ENCODE peak calls at places on chromosome 2, in five cellular contexts. One of them, this sample, is unnamed.

GRCh38 chr2:203418271-203418670 is 90.1 kb downstream of the ABI2 start:
- DNase-seq in PC-3: no peak
- DNase-seq in upper lobe of left lung: no peak
- DNase-seq in naive thymus-derived CD4-positive, alpha-beta T cell: no peak
- DNase-seq in cardiac muscle cell: no peak
- DNase-seq in this sample: no peak

GRCh38 chr2:3805120-3805519 is 101.7 kb downstream of the DCDC2C start:
- DNase-seq in PC-3: peak; percentile 70
- DNase-seq in upper lobe of left lung: no peak
- DNase-seq in naive thymus-derived CD4-positive, alpha-beta T cell: no peak
- DNase-seq in cardiac muscle cell: peak; percentile 25
- DNase-seq in this sample: no peak

GRCh38 chr2:11710210-11710609 is 36.2 kb upstream of the LPIN1 start:
- DNase-seq in PC-3: peak; percentile 93
- DNase-seq in upper lobe of left lung: no peak
- DNase-seq in naive thymus-derived CD4-positive, alpha-beta T cell: no peak
- DNase-seq in cardiac muscle cell: no peak
- DNase-seq in this sample: no peak

GRCh38 chr2:16860627-16861026 is 195.0 kb upstream of the CYRIA start:
- DNase-seq in PC-3: no peak
- DNase-seq in upper lobe of left lung: no peak
- DNase-seq in naive thymus-derived CD4-positive, alpha-beta T cell: no peak
- DNase-seq in cardiac muscle cell: no peak
- DNase-seq in this sample: no peak

GRCh38 chr2:85758361-85759256 is 4.8 kb downstream of the ATOH8 start:
- DNase-seq in PC-3: no peak
- DNase-seq in upper lobe of left lung: peak; percentile 73
- DNase-seq in naive thymus-derived CD4-positive, alpha-beta T cell: no peak
- DNase-seq in cardiac muscle cell: no peak
- DNase-seq in this sample: no peak

GRCh38 chr2:6995406-6996117 is 78.3 kb downstream of the RNF144A start:
- DNase-seq in PC-3: no peak
- DNase-seq in upper lobe of left lung: no peak
- DNase-seq in naive thymus-derived CD4-positive, alpha-beta T cell: no peak
- DNase-seq in cardiac muscle cell: no peak
- DNase-seq in this sample: no peak

GRCh38 chr2:179455824-179456223 is 191.2 kb upstream of the SESTD1 start:
- DNase-seq in PC-3: peak; percentile 91
- DNase-seq in upper lobe of left lung: no peak
- DNase-seq in naive thymus-derived CD4-positive, alpha-beta T cell: no peak
- DNase-seq in cardiac muscle cell: no peak
- DNase-seq in this sample: no peak

GRCh38 chr2:225165052-225165451 is 122.8 kb upstream of the DOCK10 start:
- DNase-seq in PC-3: peak; percentile 54
- DNase-seq in upper lobe of left lung: no peak
- DNase-seq in naive thymus-derived CD4-positive, alpha-beta T cell: no peak
- DNase-seq in cardiac muscle cell: no peak
- DNase-seq in this sample: no peak

GRCh38 chr2:186617186-186617585 is 27.3 kb downstream of the ITGAV start:
- DNase-seq in PC-3: no peak
- DNase-seq in upper lobe of left lung: no peak
- DNase-seq in naive thymus-derived CD4-positive, alpha-beta T cell: no peak
- DNase-seq in cardiac muscle cell: no peak
- DNase-seq in this sample: no peak

GRCh38 chr2:69975853-69976462 is 14.5 kb upstream of the ASPRV1 start:
- DNase-seq in PC-3: no peak
- DNase-seq in upper lobe of left lung: no peak
- DNase-seq in naive thymus-derived CD4-positive, alpha-beta T cell: no peak
- DNase-seq in cardiac muscle cell: no peak
- DNase-seq in this sample: no peak

GRCh38 chr2:133122529-133122928 is 445.7 kb downstream of the NCKAP5 start:
- DNase-seq in PC-3: no peak
- DNase-seq in upper lobe of left lung: no peak
- DNase-seq in naive thymus-derived CD4-positive, alpha-beta T cell: no peak
- DNase-seq in cardiac muscle cell: no peak
- DNase-seq in this sample: no peak

GRCh38 chr2:17620841-17621240 is 80.3 kb downstream of the VSNL1 start:
- DNase-seq in PC-3: peak; percentile 62
- DNase-seq in upper lobe of left lung: no peak
- DNase-seq in naive thymus-derived CD4-positive, alpha-beta T cell: no peak
- DNase-seq in cardiac muscle cell: no peak
- DNase-seq in this sample: no peak

GRCh38 chr2:20346565-20347127 is 4.0 kb downstream of the PUM2 start:
- DNase-seq in PC-3: no peak
- DNase-seq in upper lobe of left lung: no peak
- DNase-seq in naive thymus-derived CD4-positive, alpha-beta T cell: no peak
- DNase-seq in cardiac muscle cell: no peak
- DNase-seq in this sample: no peak

GRCh38 chr2:237091779-237092436 is 6.2 kb downstream of the COPS8 start:
- DNase-seq in PC-3: no peak
- DNase-seq in upper lobe of left lung: no peak
- DNase-seq in naive thymus-derived CD4-positive, alpha-beta T cell: no peak
- DNase-seq in cardiac muscle cell: no peak
- DNase-seq in this sample: no peak

GRCh38 chr2:170166735-170167134 is 11.2 kb upstream of the MYO3B start:
- DNase-seq in PC-3: no peak
- DNase-seq in upper lobe of left lung: no peak
- DNase-seq in naive thymus-derived CD4-positive, alpha-beta T cell: no peak
- DNase-seq in cardiac muscle cell: no peak
- DNase-seq in this sample: no peak

GRCh38 chr2:168203762-168204693 is 43.4 kb downstream of the STK39 start:
- DNase-seq in PC-3: no peak
- DNase-seq in upper lobe of left lung: peak; percentile 9
- DNase-seq in naive thymus-derived CD4-positive, alpha-beta T cell: no peak
- DNase-seq in cardiac muscle cell: peak; percentile 77
- DNase-seq in this sample: no peak

GRCh38 chr2:219562049-219563020 is 9.0 kb downstream of the OBSL1 start:
- DNase-seq in PC-3: no peak
- DNase-seq in upper lobe of left lung: peak; percentile 79
- DNase-seq in naive thymus-derived CD4-positive, alpha-beta T cell: no peak
- DNase-seq in cardiac muscle cell: no peak
- DNase-seq in this sample: no peak

GRCh38 chr2:42856891-42857632 is 64.7 kb upstream of the HAAO start:
- DNase-seq in PC-3: no peak
- DNase-seq in upper lobe of left lung: peak; percentile 74
- DNase-seq in naive thymus-derived CD4-positive, alpha-beta T cell: no peak
- DNase-seq in cardiac muscle cell: no peak
- DNase-seq in this sample: no peak

GRCh38 chr2:13596233-13596632 is 879.5 kb downstream of the TRIB2 start:
- DNase-seq in PC-3: no peak
- DNase-seq in upper lobe of left lung: no peak
- DNase-seq in naive thymus-derived CD4-positive, alpha-beta T cell: no peak
- DNase-seq in cardiac muscle cell: no peak
- DNase-seq in this sample: no peak

GRCh38 chr2:13597176-13597575 is 880.4 kb downstream of the TRIB2 start:
- DNase-seq in PC-3: peak; percentile 38
- DNase-seq in upper lobe of left lung: no peak
- DNase-seq in naive thymus-derived CD4-positive, alpha-beta T cell: no peak
- DNase-seq in cardiac muscle cell: no peak
- DNase-seq in this sample: no peak

GRCh38 chr2:13607139-13607538 is 890.4 kb downstream of the TRIB2 start:
- DNase-seq in PC-3: no peak
- DNase-seq in upper lobe of left lung: no peak
- DNase-seq in naive thymus-derived CD4-positive, alpha-beta T cell: no peak
- DNase-seq in cardiac muscle cell: no peak
- DNase-seq in this sample: no peak

GRCh38 chr2:13605266-13605665 is 888.5 kb downstream of the TRIB2 start:
- DNase-seq in PC-3: no peak
- DNase-seq in upper lobe of left lung: no peak
- DNase-seq in naive thymus-derived CD4-positive, alpha-beta T cell: no peak
- DNase-seq in cardiac muscle cell: no peak
- DNase-seq in this sample: no peak

GRCh38 chr2:13601506-13601905 is 884.8 kb downstream of the TRIB2 start:
- DNase-seq in PC-3: no peak
- DNase-seq in upper lobe of left lung: no peak
- DNase-seq in naive thymus-derived CD4-positive, alpha-beta T cell: no peak
- DNase-seq in cardiac muscle cell: no peak
- DNase-seq in this sample: no peak
- H3K9me3 ChIP-seq in PC-3: no peaks in the 10 kb centered on the region
- H3K9me3 ChIP-seq in upper lobe of left lung: no peaks in the 10 kb centered on the region
- H3K9me3 ChIP-seq in naive thymus-derived CD4-positive, alpha-beta T cell: no peaks in the 10 kb centered on the region
- H3K9me3 ChIP-seq in cardiac muscle cell: no peaks in the 10 kb centered on the region
- H3K9me3 ChIP-seq in this sample: no peaks in the 10 kb centered on the region

GRCh38 chr2:174332607-174333001 is 2.1 kb upstream of the SP9 start:
- DNase-seq in PC-3: peak; percentile 46
- DNase-seq in upper lobe of left lung: no peak
- DNase-seq in naive thymus-derived CD4-positive, alpha-beta T cell: peak; percentile 13
- DNase-seq in cardiac muscle cell: no peak
- DNase-seq in this sample: no peak

GRCh38 chr2:174330945-174331619 is 3.7 kb upstream of the SP9 start:
- DNase-seq in PC-3: no peak
- DNase-seq in upper lobe of left lung: no peak
- DNase-seq in naive thymus-derived CD4-positive, alpha-beta T cell: no peak
- DNase-seq in cardiac muscle cell: no peak
- DNase-seq in this sample: no peak

GRCh38 chr2:174333502-174334277 is 1.1 kb upstream of the SP9 start:
- DNase-seq in PC-3: no peak
- DNase-seq in upper lobe of left lung: peak; percentile 67
- DNase-seq in naive thymus-derived CD4-positive, alpha-beta T cell: peak; percentile 31
- DNase-seq in cardiac muscle cell: no peak
- DNase-seq in this sample: no peak

GRCh38 chr2:174333017-174333501 is 1.7 kb upstream of the SP9 start:
- DNase-seq in PC-3: no peak
- DNase-seq in upper lobe of left lung: no peak
- DNase-seq in naive thymus-derived CD4-positive, alpha-beta T cell: no peak
- DNase-seq in cardiac muscle cell: no peak
- DNase-seq in this sample: no peak

DNA sequence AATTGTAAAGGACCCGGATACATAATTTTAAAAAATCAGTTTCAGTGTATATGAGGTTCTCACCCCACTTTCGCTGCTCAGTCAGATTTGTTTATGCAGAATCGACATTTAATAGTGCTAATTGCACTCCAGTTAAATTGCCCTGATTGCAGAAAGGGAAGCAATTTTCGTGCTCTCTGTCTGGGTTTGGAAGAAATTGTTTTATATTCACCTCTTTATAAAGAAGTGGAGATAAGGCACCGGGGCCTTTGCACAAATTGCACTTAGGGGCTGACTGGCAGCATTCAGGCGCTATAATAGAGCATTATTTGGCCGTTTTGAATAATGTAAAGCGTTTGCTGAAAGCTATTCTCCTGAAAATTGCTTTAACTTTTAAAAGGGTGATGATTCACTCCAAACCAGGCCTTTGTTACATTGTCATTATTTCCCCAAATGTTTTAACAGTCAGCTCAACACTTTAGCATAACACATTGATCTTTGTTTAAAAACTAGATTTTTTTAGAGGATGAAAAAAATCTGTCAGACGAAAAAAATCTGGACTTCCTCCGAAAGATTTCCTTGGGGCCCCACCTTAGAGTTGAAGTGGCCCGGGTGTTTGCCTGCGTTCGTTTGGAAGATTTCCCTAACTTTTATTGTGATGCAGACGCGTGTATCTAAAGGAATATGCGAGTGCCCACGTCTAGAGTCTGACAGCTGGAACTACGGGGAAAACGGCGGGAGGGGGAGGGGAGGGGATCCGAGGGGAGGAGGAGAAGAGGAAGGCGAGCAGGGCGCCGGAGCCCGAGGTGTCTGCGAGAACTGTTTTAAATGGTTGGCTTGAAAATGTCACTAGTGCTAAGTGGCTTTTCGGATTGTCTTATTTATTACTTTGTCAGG is 2.8 kb upstream of the SP9 start:
- DNase-seq in PC-3: peak; percentile 23
- DNase-seq in upper lobe of left lung: no peak
- DNase-seq in naive thymus-derived CD4-positive, alpha-beta T cell: no peak
- DNase-seq in cardiac muscle cell: no peak
- DNase-seq in this sample: no peak
- H3K4me1 ChIP-seq in PC-3: peaks cover 4% of the 10 kb centered on the region
- H3K4me1 ChIP-seq in upper lobe of left lung: peaks cover 64% of the 10 kb centered on the region
- H3K4me1 ChIP-seq in naive thymus-derived CD4-positive, alpha-beta T cell: peaks cover 30% of the 10 kb centered on the region
- H3K4me1 ChIP-seq in cardiac muscle cell: peaks cover 8% of the 10 kb centered on the region
- H3K4me1 ChIP-seq in this sample: peaks cover 52% of the 10 kb centered on the region

DNA sequence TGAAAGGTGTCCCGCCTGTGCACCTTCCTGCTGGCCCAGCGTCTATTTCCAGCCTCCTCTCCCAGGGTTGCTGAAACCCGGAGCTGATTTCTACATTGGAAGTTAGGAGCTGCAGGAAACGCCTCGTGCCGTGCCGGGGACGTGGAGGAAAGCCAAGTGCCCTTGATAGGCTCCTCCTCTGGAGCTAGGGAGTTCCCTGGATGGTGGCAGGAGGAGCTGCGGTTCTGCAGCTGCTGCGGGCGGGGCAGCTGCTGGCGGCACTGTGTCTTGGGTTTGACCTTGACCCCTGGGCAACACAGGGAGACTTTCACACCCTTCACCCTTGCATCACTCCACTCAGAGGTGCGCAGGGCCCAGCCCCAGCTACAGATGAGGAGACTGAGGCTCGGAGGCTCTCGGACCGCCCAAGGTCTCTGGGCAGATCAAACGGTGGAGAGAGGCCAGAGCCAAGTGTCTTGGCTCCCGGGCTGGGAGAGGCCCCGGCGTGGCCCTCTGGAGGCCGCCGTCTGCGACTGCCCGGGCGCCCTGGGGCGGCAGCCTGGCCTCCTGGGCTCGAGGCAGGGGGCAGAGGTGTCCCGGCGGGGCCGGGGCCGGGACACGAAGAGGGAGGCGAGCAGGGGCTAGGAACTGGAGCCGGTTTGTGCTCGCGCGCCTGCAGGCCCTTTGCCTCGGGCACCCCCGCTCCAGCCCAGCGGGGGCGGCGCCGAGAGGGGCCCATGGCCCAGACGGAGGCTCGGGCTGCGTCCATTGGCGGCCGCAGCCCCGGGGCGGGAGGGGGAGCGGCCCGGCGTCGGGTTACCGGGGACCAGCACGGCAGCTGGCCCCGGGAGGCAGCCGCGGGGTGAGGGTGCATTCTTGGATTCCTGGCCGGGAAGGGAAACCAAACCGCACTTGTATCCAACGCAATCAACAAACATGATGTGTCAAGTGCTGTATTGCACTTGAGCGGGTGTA is 129.7 kb upstream of the SLC1A4 start:
- DNase-seq in PC-3: peak; percentile 86
- DNase-seq in upper lobe of left lung: peak; percentile 94
- DNase-seq in naive thymus-derived CD4-positive, alpha-beta T cell: no peak
- DNase-seq in cardiac muscle cell: peak; percentile 89
- DNase-seq in this sample: no peak
- H3K27me3 ChIP-seq in PC-3: no peaks in the 10 kb centered on the region
- H3K27me3 ChIP-seq in upper lobe of left lung: no peaks in the 10 kb centered on the region
- H3K27me3 ChIP-seq in naive thymus-derived CD4-positive, alpha-beta T cell: no peaks in the 10 kb centered on the region
- H3K27me3 ChIP-seq in cardiac muscle cell: no peaks in the 10 kb centered on the region
- H3K27me3 ChIP-seq in this sample: no peaks in the 10 kb centered on the region

GRCh38 chr2:41498791-41499190 is 549.0 kb upstream of the PKDCC start:
- DNase-seq in PC-3: no peak
- DNase-seq in upper lobe of left lung: no peak
- DNase-seq in naive thymus-derived CD4-positive, alpha-beta T cell: no peak
- DNase-seq in cardiac muscle cell: no peak
- DNase-seq in this sample: no peak

GRCh38 chr2:41500895-41501294 is 546.9 kb upstream of the PKDCC start:
- DNase-seq in PC-3: peak; percentile 2
- DNase-seq in upper lobe of left lung: no peak
- DNase-seq in naive thymus-derived CD4-positive, alpha-beta T cell: no peak
- DNase-seq in cardiac muscle cell: no peak
- DNase-seq in this sample: no peak

GRCh38 chr2:41496908-41497307 is 550.9 kb upstream of the PKDCC start:
- DNase-seq in PC-3: peak; percentile 2
- DNase-seq in upper lobe of left lung: no peak
- DNase-seq in naive thymus-derived CD4-positive, alpha-beta T cell: no peak
- DNase-seq in cardiac muscle cell: no peak
- DNase-seq in this sample: no peak

GRCh38 chr2:41489638-41490037 is 558.2 kb upstream of the PKDCC start:
- DNase-seq in PC-3: no peak
- DNase-seq in upper lobe of left lung: no peak
- DNase-seq in naive thymus-derived CD4-positive, alpha-beta T cell: no peak
- DNase-seq in cardiac muscle cell: no peak
- DNase-seq in this sample: no peak

GRCh38 chr2:41495050-41495449 is 552.8 kb upstream of the PKDCC start:
- DNase-seq in PC-3: no peak
- DNase-seq in upper lobe of left lung: no peak
- DNase-seq in naive thymus-derived CD4-positive, alpha-beta T cell: no peak
- DNase-seq in cardiac muscle cell: no peak
- DNase-seq in this sample: no peak
- H3K9me3 ChIP-seq in PC-3: peaks cover 34% of the 10 kb centered on the region
- H3K9me3 ChIP-seq in upper lobe of left lung: peaks cover 37% of the 10 kb centered on the region
- H3K9me3 ChIP-seq in naive thymus-derived CD4-positive, alpha-beta T cell: peaks cover 10% of the 10 kb centered on the region
- H3K9me3 ChIP-seq in cardiac muscle cell: peaks cover 4% of the 10 kb centered on the region
- H3K9me3 ChIP-seq in this sample: peaks cover 20% of the 10 kb centered on the region

This sample was measured in CD8-positive, alpha-beta memory T cell.